ENCODE peak calls at places on chromosomes 16 and 17, in ten cellular contexts. W is breast epithelium, K is ovary, C is omental fat pad, V is PC-9, Z is thoracic aorta, H is chondrocyte, O is fibroblast of mammary gland, A is PC-3, B is bronchial epithelial cell. D is an unnamed sample.

GRCh38 chr17:44278006-44278405 is 10.1 kb upstream of the SLC4A1 start:
- DNase-seq in W (no peak), K (no peak), C (no peak), V (no peak), Z (no peak), H (no peak), O (peak; percentile 52), A (no peak), B (no peak), D (no peak)

GRCh38 chr17:60573139-60573975 is 26.6 kb upstream of the PPM1D start:
- DNase-seq in W (no peak), K (no peak), C (no peak), V (no peak), Z (no peak), H (no peak), O (no peak), A (no peak), B (no peak), D (no peak)

GRCh38 chr17:40139566-40140058 is 725 bp upstream of the CASC3 start:
- DNase-seq in W (no peak), K (peak; percentile 57), C (no peak), V (no peak), Z (no peak), H (no peak), O (no peak), A (no peak), B (no peak), D (no peak)

GRCh38 chr17:36500745-36501225 is 14.3 kb downstream of the ZNHIT3 start:
- DNase-seq in W (no peak), K (no peak), C (no peak), V (peak; percentile 7), Z (no peak), H (peak; percentile 79), O (no peak), A (no peak), B (no peak), D (no peak)

GRCh38 chr16:50557046-50557445 is 8.8 kb downstream of the NKD1 start:
- DNase-seq in W (no peak), K (no peak), C (no peak), V (no peak), Z (no peak), H (no peak), O (no peak), A (no peak), B (no peak), D (no peak)

GRCh38 chr16:81261049-81261648 is 22.7 kb downstream of the BCO1 start:
- DNase-seq in W (no peak), K (no peak), C (no peak), V (no peak), Z (no peak), H (no peak), O (peak; percentile 24), A (peak; percentile 55), B (peak; percentile 30), D (peak; percentile 34)

GRCh38 chr16:77780378-77780837 is 8.0 kb upstream of the VAT1L start:
- DNase-seq in W (no peak), K (no peak), C (no peak), V (no peak), Z (no peak), H (no peak), O (peak; percentile 92), A (peak; percentile 23), B (peak; percentile 78), D (peak; percentile 78)

GRCh38 chr17:74417178-74418045 is 14.5 kb upstream of the GPRC5C start:
- DNase-seq in W (no peak), K (no peak), C (no peak), V (peak; percentile 37), Z (no peak), H (no peak), O (peak; percentile 87), A (peak; percentile 98), B (peak; percentile 89), D (peak; percentile 87)

GRCh38 chr16:51328708-51329107 is 177.6 kb upstream of the SALL1 start:
- DNase-seq in W (no peak), K (no peak), C (no peak), V (no peak), Z (no peak), H (no peak), O (no peak), A (no peak), B (no peak), D (no peak)

GRCh38 chr16:25158401-25158800 is 46.9 kb downstream of the LCMT1 start:
- DNase-seq in W (no peak), K (no peak), C (no peak), V (no peak), Z (no peak), H (no peak), O (no peak), A (no peak), B (no peak), D (no peak)

GRCh38 chr16:54285414-54286066 is 1.0 kb downstream of the IRX3 start:
- DNase-seq in W (no peak), K (no peak), C (no peak), V (peak; percentile 49), Z (no peak), H (no peak), O (peak; percentile 39), A (no peak), B (no peak), D (peak; percentile 60)
- TF ChIP-seq CTCF in W (no peak), K (no peak), C (no peak), V (no peak), Z (no peak), H (peak; percentile 20), O (no peak), A (no peak), B (no peak), D (no peak)

DNA sequence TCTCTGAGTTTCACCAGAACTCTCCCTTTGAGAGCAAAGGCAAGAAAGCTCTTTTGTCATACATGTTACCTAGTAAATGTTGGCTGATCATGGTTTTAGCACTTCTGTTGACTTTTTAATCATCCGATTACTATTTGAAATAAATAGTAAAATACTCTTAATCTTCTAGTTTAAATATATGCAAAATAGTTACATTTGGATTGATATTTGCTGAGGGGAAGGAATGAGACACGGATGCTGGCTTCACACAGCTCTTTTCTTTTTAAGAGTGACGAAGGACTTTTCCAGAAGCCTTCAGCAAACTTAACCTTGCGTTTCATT is 9.4 kb downstream of the NFATC3 start:
- DNase-seq in W (no peak), K (no peak), C (no peak), V (no peak), Z (no peak), H (no peak), O (no peak), A (no peak), B (no peak), D (no peak)
- TF ChIP-seq CTCF in W (no peak), K (no peak), C (no peak), V (peak; percentile 12), Z (no peak), H (no peak), O (no peak), A (no peak), B (no peak), D (no peak)

DNA sequence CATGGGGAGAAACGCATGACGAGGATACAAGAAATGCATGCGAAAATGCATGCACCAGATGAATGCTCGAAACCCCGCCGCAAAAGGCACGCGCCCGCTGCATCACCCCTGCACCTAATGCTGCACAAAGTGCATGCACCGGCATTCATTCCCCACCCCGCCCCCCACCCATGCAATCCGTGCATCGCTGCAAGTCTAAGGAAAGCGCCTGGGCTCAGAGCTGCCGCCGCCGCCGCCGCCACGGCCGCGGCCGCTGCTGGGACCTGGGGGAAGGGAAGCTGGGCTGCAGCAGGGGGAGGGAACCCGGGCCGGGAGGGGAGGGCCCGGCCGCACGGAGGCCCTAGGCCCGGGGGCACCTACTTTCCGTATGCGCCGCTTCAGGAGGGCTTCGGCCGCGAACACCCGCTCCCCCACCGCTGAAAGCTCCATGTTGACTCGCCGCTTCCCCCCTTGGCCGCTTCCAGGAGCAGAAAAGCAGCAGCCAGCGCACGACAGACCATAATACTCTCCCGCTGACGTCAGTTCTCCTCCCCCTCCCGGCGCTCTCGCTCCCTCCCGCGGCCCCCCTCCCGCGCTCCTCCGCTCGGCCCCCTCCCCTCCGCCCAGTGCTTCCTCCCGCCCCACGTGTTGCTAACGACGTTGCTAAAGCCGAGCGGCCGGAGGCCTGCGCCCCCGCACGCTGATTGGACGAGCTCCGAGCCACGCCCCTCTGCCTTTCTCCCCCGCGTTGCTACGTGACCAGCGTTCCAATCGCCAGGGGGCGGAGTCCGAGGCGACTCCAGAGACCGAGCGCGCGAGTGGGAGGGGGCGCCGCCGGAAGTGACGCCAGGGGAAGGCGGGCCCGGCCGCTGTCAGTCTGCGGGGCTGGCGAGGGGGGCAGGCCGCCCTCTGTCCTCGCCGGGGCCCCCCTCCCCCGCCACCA is at the start of gene CBX8:
- DNase-seq in W (peak; percentile 100), K (peak; percentile 100), C (peak; percentile 96), V (peak; percentile 99), Z (peak; percentile 98), H (peak; percentile 100), O (peak; percentile 99), A (peak; percentile 100), B (peak; percentile 94), D (peak; percentile 99)
- TF ChIP-seq CTCF in W (no peak), K (no peak), C (no peak), V (no peak), Z (no peak), H (peak; percentile 66), O (no peak), A (no peak), B (peak; percentile 28), D (no peak)

GRCh38 chr16:88747588-88748301 is 37.3 kb downstream of the PIEZO1 start:
- DNase-seq in W (no peak), K (no peak), C (no peak), V (peak; percentile 74), Z (no peak), H (no peak), O (no peak), A (peak; percentile 54), B (peak; percentile 40), D (peak; percentile 30)
- TF ChIP-seq CTCF in W (no peak), K (no peak), C (no peak), V (peak; percentile 58), Z (no peak), H (peak; percentile 41), O (peak; percentile 16), A (peak; percentile 66), B (peak; percentile 79), D (peak; percentile 14)

GRCh38 chr17:82528484-82529265 is 9.1 kb downstream of the FOXK2 start:
- DNase-seq in W (peak; percentile 60), K (peak; percentile 44), C (no peak), V (peak; percentile 80), Z (peak; percentile 15), H (no peak), O (peak; percentile 60), A (peak; percentile 93), B (peak; percentile 78), D (peak; percentile 95)
- TF ChIP-seq CTCF in W (peak; percentile 70), K (no peak), C (no peak), V (no peak), Z (peak; percentile 17), H (peak; percentile 78), O (peak; percentile 37), A (peak; percentile 84), B (peak; percentile 78), D (peak; percentile 78)

DNA sequence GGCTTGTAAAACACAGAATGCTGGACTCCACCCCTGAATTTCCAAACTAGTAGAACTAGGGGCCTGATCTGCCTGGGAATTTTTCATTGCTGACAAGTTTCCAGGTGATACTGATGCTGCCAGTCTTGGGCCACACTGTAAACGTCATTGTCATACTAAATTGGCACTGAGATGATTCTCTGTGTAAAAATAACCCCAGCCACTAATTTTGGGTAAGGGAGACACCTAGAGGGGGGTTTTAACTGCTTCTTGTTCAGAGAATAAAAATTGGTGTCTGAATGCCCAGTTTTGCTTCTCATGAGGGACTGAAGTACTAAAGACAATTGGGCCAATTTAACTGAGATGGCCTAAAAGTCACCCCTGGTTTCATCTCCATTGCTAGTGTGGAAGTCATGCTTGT is 5.0 kb upstream of the CDH13 start:
- DNase-seq in W (no peak), K (no peak), C (no peak), V (no peak), Z (no peak), H (no peak), O (no peak), A (peak; percentile 23), B (no peak), D (peak; percentile 25)
- TF ChIP-seq CTCF in W (no peak), K (no peak), C (no peak), V (no peak), Z (no peak), H (peak; percentile 56), O (peak; percentile 13), A (no peak), B (no peak), D (no peak)

D was measured in MCF 10A.